ENCODE peak calls at places on chromosomes 11 and 22, in seven cellular contexts. One of them, this sample, is unnamed.

GRCh38 chr22:38696606-38697005 is 4.1 kb downstream of the JOSD1 start:
- DNase-seq in PC-3: peak; percentile 77
- DNase-seq in HCT116: peak; percentile 68
- DNase-seq in SK-N-SH: no peak
- DNase-seq in IMR-90: peak; percentile 92
- DNase-seq in hepatocyte: peak; percentile 65
- DNase-seq in mesendoderm: peak; percentile 41
- DNase-seq in this sample: peak; percentile 96

GRCh38 chr11:102138677-102139076 is 28.4 kb downstream of the YAP1 start:
- DNase-seq in PC-3: peak; percentile 76
- DNase-seq in HCT116: no peak
- DNase-seq in SK-N-SH: no peak
- DNase-seq in IMR-90: peak; percentile 92
- DNase-seq in hepatocyte: no peak
- DNase-seq in mesendoderm: no peak
- DNase-seq in this sample: no peak

GRCh38 chr11:67463680-67464410 is 5.2 kb downstream of the TMEM134 start:
- DNase-seq in PC-3: peak; percentile 95
- DNase-seq in HCT116: peak; percentile 73
- DNase-seq in SK-N-SH: peak; percentile 51
- DNase-seq in IMR-90: no peak
- DNase-seq in hepatocyte: no peak
- DNase-seq in mesendoderm: no peak
- DNase-seq in this sample: peak; percentile 95

GRCh38 chr22:49048591-49048990 is 779.1 kb downstream of the BRD1 start:
- DNase-seq in PC-3: no peak
- DNase-seq in HCT116: no peak
- DNase-seq in SK-N-SH: no peak
- DNase-seq in IMR-90: no peak
- DNase-seq in hepatocyte: no peak
- DNase-seq in mesendoderm: no peak
- DNase-seq in this sample: no peak

GRCh38 chr22:19448739-19449421 is 1.4 kb upstream of the C22orf39 start:
- DNase-seq in PC-3: no peak
- DNase-seq in HCT116: no peak
- DNase-seq in SK-N-SH: no peak
- DNase-seq in IMR-90: no peak
- DNase-seq in hepatocyte: no peak
- DNase-seq in mesendoderm: peak; percentile 31
- DNase-seq in this sample: no peak

GRCh38 chr11:117984471-117984870 is 1.7 kb upstream of the IL10RA start:
- DNase-seq in PC-3: no peak
- DNase-seq in HCT116: no peak
- DNase-seq in SK-N-SH: no peak
- DNase-seq in IMR-90: no peak
- DNase-seq in hepatocyte: no peak
- DNase-seq in mesendoderm: no peak
- DNase-seq in this sample: no peak

GRCh38 chr11:1310315-1310687 is 869 bp upstream of the TOLLIP start:
- DNase-seq in PC-3: no peak
- DNase-seq in HCT116: no peak
- DNase-seq in SK-N-SH: no peak
- DNase-seq in IMR-90: no peak
- DNase-seq in hepatocyte: no peak
- DNase-seq in mesendoderm: no peak
- DNase-seq in this sample: peak; percentile 27

GRCh38 chr22:29225422-29226090 is 19.9 kb downstream of the EMID1 start:
- DNase-seq in PC-3: no peak
- DNase-seq in HCT116: no peak
- DNase-seq in SK-N-SH: peak; percentile 32
- DNase-seq in IMR-90: peak; percentile 42
- DNase-seq in hepatocyte: peak; percentile 25
- DNase-seq in mesendoderm: no peak
- DNase-seq in this sample: peak; percentile 90

GRCh38 chr11:118908931-118909618 is 16.7 kb downstream of the BCL9L start:
- DNase-seq in PC-3: peak; percentile 76
- DNase-seq in HCT116: no peak
- DNase-seq in SK-N-SH: peak; percentile 89
- DNase-seq in IMR-90: peak; percentile 92
- DNase-seq in hepatocyte: peak; percentile 95
- DNase-seq in mesendoderm: peak; percentile 97
- DNase-seq in this sample: peak; percentile 96

GRCh38 chr11:67053896-67054850 is 2.5 kb upstream of the RHOD start:
- DNase-seq in PC-3: peak; percentile 72
- DNase-seq in HCT116: no peak
- DNase-seq in SK-N-SH: peak; percentile 92
- DNase-seq in IMR-90: peak; percentile 91
- DNase-seq in hepatocyte: peak; percentile 87
- DNase-seq in mesendoderm: peak; percentile 74
- DNase-seq in this sample: peak; percentile 100

GRCh38 chr11:124115782-124116616 is 749 bp downstream of the VWA5A start:
- DNase-seq in PC-3: no peak
- DNase-seq in HCT116: no peak
- DNase-seq in SK-N-SH: peak; percentile 15
- DNase-seq in IMR-90: no peak
- DNase-seq in hepatocyte: peak; percentile 24
- DNase-seq in mesendoderm: peak; percentile 73
- DNase-seq in this sample: peak; percentile 49

GRCh38 chr11:85844439-85845051 is 10.6 kb upstream of the CCDC83 start:
- DNase-seq in PC-3: peak; percentile 95
- DNase-seq in HCT116: peak; percentile 77
- DNase-seq in SK-N-SH: no peak
- DNase-seq in IMR-90: peak; percentile 80
- DNase-seq in hepatocyte: peak; percentile 59
- DNase-seq in mesendoderm: peak; percentile 81
- DNase-seq in this sample: peak; percentile 78

GRCh38 chr22:42462016-42462415 is 29.8 kb upstream of the NFAM1 start:
- DNase-seq in PC-3: no peak
- DNase-seq in HCT116: no peak
- DNase-seq in SK-N-SH: peak; percentile 58
- DNase-seq in IMR-90: no peak
- DNase-seq in hepatocyte: no peak
- DNase-seq in mesendoderm: peak; percentile 83
- DNase-seq in this sample: no peak

GRCh38 chr11:441043-441417 is 781 bp downstream of the ANO9 start:
- DNase-seq in PC-3: no peak
- DNase-seq in HCT116: no peak
- DNase-seq in SK-N-SH: peak; percentile 37
- DNase-seq in IMR-90: no peak
- DNase-seq in hepatocyte: no peak
- DNase-seq in mesendoderm: no peak
- DNase-seq in this sample: no peak

GRCh38 chr11:134759314-134759713 is 347.3 kb upstream of the B3GAT1 start:
- DNase-seq in PC-3: no peak
- DNase-seq in HCT116: no peak
- DNase-seq in SK-N-SH: no peak
- DNase-seq in IMR-90: no peak
- DNase-seq in hepatocyte: no peak
- DNase-seq in mesendoderm: no peak
- DNase-seq in this sample: peak; percentile 66

GRCh38 chr11:43397251-43397650 is 38.5 kb downstream of the TTC17 start:
- DNase-seq in PC-3: no peak
- DNase-seq in HCT116: no peak
- DNase-seq in SK-N-SH: no peak
- DNase-seq in IMR-90: peak; percentile 3
- DNase-seq in hepatocyte: no peak
- DNase-seq in mesendoderm: no peak
- DNase-seq in this sample: peak; percentile 36

GRCh38 chr11:14029971-14030531 is 67.5 kb downstream of the SPON1 start:
- DNase-seq in PC-3: peak; percentile 84
- DNase-seq in HCT116: no peak
- DNase-seq in SK-N-SH: no peak
- DNase-seq in IMR-90: peak; percentile 81
- DNase-seq in hepatocyte: peak; percentile 69
- DNase-seq in mesendoderm: no peak
- DNase-seq in this sample: peak; percentile 59

GRCh38 chr11:1631066-1631568 is 1.5 kb downstream of the KRTAP5-5 start:
- DNase-seq in PC-3: no peak
- DNase-seq in HCT116: no peak
- DNase-seq in SK-N-SH: no peak
- DNase-seq in IMR-90: no peak
- DNase-seq in hepatocyte: no peak
- DNase-seq in mesendoderm: no peak
- DNase-seq in this sample: peak; percentile 15

GRCh38 chr11:14644396-14645246 is 1.0 kb downstream of the PDE3B start:
- DNase-seq in PC-3: no peak
- DNase-seq in HCT116: peak; percentile 12
- DNase-seq in SK-N-SH: peak; percentile 73
- DNase-seq in IMR-90: no peak
- DNase-seq in hepatocyte: peak; percentile 21
- DNase-seq in mesendoderm: peak; percentile 75
- DNase-seq in this sample: peak; percentile 81

GRCh38 chr11:59560702-59561469 is 49.5 kb downstream of the OR4D9 start:
- DNase-seq in PC-3: peak; percentile 95
- DNase-seq in HCT116: peak; percentile 83
- DNase-seq in SK-N-SH: peak; percentile 91
- DNase-seq in IMR-90: peak; percentile 82
- DNase-seq in hepatocyte: peak; percentile 94
- DNase-seq in mesendoderm: peak; percentile 93
- DNase-seq in this sample: peak; percentile 90

GRCh38 chr22:21013742-21014201 is 1.2 kb upstream of the P2RX6 start:
- DNase-seq in PC-3: no peak
- DNase-seq in HCT116: no peak
- DNase-seq in SK-N-SH: no peak
- DNase-seq in IMR-90: no peak
- DNase-seq in hepatocyte: no peak
- DNase-seq in mesendoderm: no peak
- DNase-seq in this sample: peak; percentile 52

GRCh38 chr11:104997288-104997687 is 25.7 kb downstream of the CASP5 start:
- DNase-seq in PC-3: peak; percentile 71
- DNase-seq in HCT116: no peak
- DNase-seq in SK-N-SH: no peak
- DNase-seq in IMR-90: no peak
- DNase-seq in hepatocyte: peak; percentile 18
- DNase-seq in mesendoderm: no peak
- DNase-seq in this sample: peak; percentile 36

GRCh38 chr11:67433536-67434394 is 3.7 kb downstream of the PTPRCAP start:
- DNase-seq in PC-3: no peak
- DNase-seq in HCT116: no peak
- DNase-seq in SK-N-SH: no peak
- DNase-seq in IMR-90: no peak
- DNase-seq in hepatocyte: no peak
- DNase-seq in mesendoderm: no peak
- DNase-seq in this sample: peak; percentile 85

GRCh38 chr11:12094872-12095800 is 15.3 kb upstream of the MICAL2 start:
- DNase-seq in PC-3: no peak
- DNase-seq in HCT116: no peak
- DNase-seq in SK-N-SH: no peak
- DNase-seq in IMR-90: no peak
- DNase-seq in hepatocyte: no peak
- DNase-seq in mesendoderm: peak; percentile 37
- DNase-seq in this sample: no peak

GRCh38 chr11:116984186-116984585 is 114.0 kb downstream of the SIK3 start:
- DNase-seq in PC-3: peak; percentile 60
- DNase-seq in HCT116: no peak
- DNase-seq in SK-N-SH: no peak
- DNase-seq in IMR-90: peak; percentile 75
- DNase-seq in hepatocyte: no peak
- DNase-seq in mesendoderm: no peak
- DNase-seq in this sample: peak; percentile 83
- H3K4me2 ChIP-seq in PC-3: peak overlapping the region; percentile 63
- H3K4me2 ChIP-seq in HCT116: no peak overlapping the region
- H3K4me2 ChIP-seq in SK-N-SH: peak overlapping the region; percentile 7
- H3K4me2 ChIP-seq in IMR-90: peak overlapping the region; percentile 91
- H3K4me2 ChIP-seq in hepatocyte: no peak overlapping the region
- H3K4me2 ChIP-seq in mesendoderm: no peak overlapping the region
- H3K4me2 ChIP-seq in this sample: peak overlapping the region; percentile 57

DNA sequence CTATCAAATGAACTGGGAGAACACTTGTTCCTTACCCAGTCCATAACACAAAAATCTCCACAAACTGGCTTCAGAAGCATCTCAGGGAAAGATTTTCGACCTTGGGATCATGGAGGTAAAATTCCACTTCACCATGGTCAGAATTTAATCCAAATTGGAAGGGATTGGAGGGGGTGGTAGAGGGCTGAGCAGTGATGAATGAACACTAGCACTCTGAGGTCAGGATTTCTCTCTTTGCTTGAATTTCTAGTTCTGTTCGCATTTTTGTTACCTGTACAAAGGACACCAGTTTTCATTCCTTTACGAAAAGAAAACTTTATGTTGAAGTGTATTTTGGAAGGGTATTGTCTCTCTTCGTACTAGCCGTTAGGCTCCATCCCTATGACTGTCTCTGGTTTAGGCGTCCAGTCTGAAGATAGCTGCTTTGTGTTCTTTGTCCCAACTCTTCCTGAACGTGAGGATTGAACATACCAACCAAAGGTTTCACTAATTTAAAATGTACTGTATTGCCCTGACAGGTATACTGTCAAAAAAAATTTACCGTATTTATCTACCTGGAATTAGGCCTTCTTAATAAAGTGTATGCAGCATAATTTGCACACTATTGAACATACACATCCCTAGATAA is 749 bp downstream of the GRAP2 start:
- DNase-seq in PC-3: no peak
- DNase-seq in HCT116: no peak
- DNase-seq in SK-N-SH: no peak
- DNase-seq in IMR-90: no peak
- DNase-seq in hepatocyte: no peak
- DNase-seq in mesendoderm: no peak
- DNase-seq in this sample: no peak
- H3K4me2 ChIP-seq in PC-3: no peak overlapping the region
- H3K4me2 ChIP-seq in HCT116: no peak overlapping the region
- H3K4me2 ChIP-seq in SK-N-SH: no peak overlapping the region
- H3K4me2 ChIP-seq in IMR-90: no peak overlapping the region
- H3K4me2 ChIP-seq in hepatocyte: no peak overlapping the region
- H3K4me2 ChIP-seq in mesendoderm: no peak overlapping the region
- H3K4me2 ChIP-seq in this sample: no peak overlapping the region

GRCh38 chr11:128901655-128902514 is 10.7 kb downstream of the KCNJ5 start:
- DNase-seq in PC-3: no peak
- DNase-seq in HCT116: no peak
- DNase-seq in SK-N-SH: no peak
- DNase-seq in IMR-90: no peak
- DNase-seq in hepatocyte: peak; percentile 31
- DNase-seq in mesendoderm: peak; percentile 53
- DNase-seq in this sample: peak; percentile 42
- H3K4me2 ChIP-seq in PC-3: no peak overlapping the region
- H3K4me2 ChIP-seq in HCT116: no peak overlapping the region
- H3K4me2 ChIP-seq in SK-N-SH: peak overlapping the region; percentile 38
- H3K4me2 ChIP-seq in IMR-90: no peak overlapping the region
- H3K4me2 ChIP-seq in hepatocyte: peak overlapping the region; percentile 59
- H3K4me2 ChIP-seq in mesendoderm: peak overlapping the region; percentile 21
- H3K4me2 ChIP-seq in this sample: no peak overlapping the region

DNA sequence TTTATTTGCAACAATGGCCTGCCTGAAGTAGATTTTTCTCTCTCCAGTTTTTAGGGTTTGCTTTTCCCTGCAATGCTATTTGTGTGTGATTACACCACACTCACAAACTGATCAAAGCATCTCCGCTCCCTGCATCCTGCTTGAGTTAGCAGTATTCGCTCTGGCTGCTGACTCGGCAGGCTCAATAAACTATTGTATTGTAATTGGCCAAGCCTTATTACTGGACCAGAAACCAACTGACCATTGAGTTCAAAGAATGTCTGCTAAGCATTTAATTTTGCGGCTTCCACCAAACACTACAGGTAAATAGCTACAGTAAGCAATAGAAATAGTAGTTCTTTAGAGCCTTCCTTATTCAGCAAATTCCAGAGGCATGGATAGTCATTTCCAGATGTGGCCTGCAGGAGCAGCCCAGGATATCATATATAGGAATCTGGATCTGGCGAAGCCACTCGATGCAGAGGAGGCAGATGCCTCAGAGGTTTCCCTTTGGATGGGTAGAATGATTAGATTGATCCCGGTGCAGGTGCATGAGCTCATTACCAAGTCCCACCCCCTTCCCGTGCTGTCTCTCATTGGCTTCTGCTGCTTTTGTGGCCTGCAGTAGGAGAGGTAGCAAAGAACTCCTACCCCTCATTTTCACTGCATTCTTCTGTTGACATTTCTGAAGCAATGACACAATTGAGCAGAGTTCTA is 77.3 kb downstream of the COMMD9 start:
- DNase-seq in PC-3: no peak
- DNase-seq in HCT116: no peak
- DNase-seq in SK-N-SH: peak; percentile 69
- DNase-seq in IMR-90: no peak
- DNase-seq in hepatocyte: no peak
- DNase-seq in mesendoderm: peak; percentile 11
- DNase-seq in this sample: no peak
- H3K4me2 ChIP-seq in PC-3: no peak overlapping the region
- H3K4me2 ChIP-seq in HCT116: no peak overlapping the region
- H3K4me2 ChIP-seq in SK-N-SH: no peak overlapping the region
- H3K4me2 ChIP-seq in IMR-90: no peak overlapping the region
- H3K4me2 ChIP-seq in hepatocyte: no peak overlapping the region
- H3K4me2 ChIP-seq in mesendoderm: no peak overlapping the region
- H3K4me2 ChIP-seq in this sample: no peak overlapping the region

This sample was measured in osteoblast.